ENCODE peak calls at places on chromosome 4, in ten cellular contexts. W, J, X, G, O, Q, K, M, E and P are unnamed samples.

GRCh38 chr4:148268835-148269234 is 173.4 kb downstream of the NR3C2 start:
- DNase-seq in W (no peak), J (no peak), X (no peak), G (no peak), O (no peak), Q (no peak), K (no peak), M (no peak), E (no peak), P (no peak)

GRCh38 chr4:17762705-17763104 is 18.7 kb downstream of the FAM184B start:
- DNase-seq in W (no peak), J (no peak), X (peak; percentile 78), G (peak; percentile 59), O (no peak), Q (peak; percentile 50), K (peak; percentile 27), M (no peak), E (no peak), P (no peak)

GRCh38 chr4:10640535-10641159 is 43.9 kb downstream of the CLNK start:
- DNase-seq in W (no peak), J (no peak), X (no peak), G (no peak), O (no peak), Q (peak; percentile 39), K (no peak), M (no peak), E (no peak), P (no peak)

GRCh38 chr4:113756005-113756410 is 5.5 kb downstream of the CAMK2D start:
- DNase-seq in W (peak; percentile 32), J (no peak), X (peak; percentile 46), G (peak; percentile 73), O (no peak), Q (peak; percentile 80), K (no peak), M (no peak), E (no peak), P (peak; percentile 20)

GRCh38 chr4:74473155-74473811 is 28.3 kb downstream of the AREG start:
- DNase-seq in W (no peak), J (no peak), X (no peak), G (peak; percentile 85), O (no peak), Q (peak; percentile 87), K (no peak), M (no peak), E (peak; percentile 34), P (peak; percentile 23)

GRCh38 chr4:176653406-176654220 is 139.1 kb downstream of the VEGFC start:
- DNase-seq in W (no peak), J (no peak), X (no peak), G (peak; percentile 28), O (no peak), Q (peak; percentile 50), K (no peak), M (no peak), E (no peak), P (no peak)

GRCh38 chr4:99927566-99927965 is 18.9 kb downstream of the DNAJB14 start:
- DNase-seq in W (no peak), J (no peak), X (no peak), G (no peak), O (no peak), Q (peak; percentile 26), K (no peak), M (no peak), E (no peak), P (no peak)

GRCh38 chr4:101123231-101123630 is 224.1 kb downstream of the PPP3CA start:
- DNase-seq in W (no peak), J (no peak), X (no peak), G (no peak), O (no peak), Q (no peak), K (no peak), M (no peak), E (no peak), P (no peak)

GRCh38 chr4:54176202-54176601 is 52.9 kb upstream of the PDGFRA start:
- DNase-seq in W (no peak), J (no peak), X (no peak), G (no peak), O (no peak), Q (no peak), K (no peak), M (no peak), E (no peak), P (no peak)

GRCh38 chr4:82748176-82748575 is 50.4 kb downstream of the SCD5 start:
- DNase-seq in W (no peak), J (no peak), X (no peak), G (no peak), O (no peak), Q (no peak), K (no peak), M (no peak), E (no peak), P (no peak)

GRCh38 chr4:78370625-78371372 is 180.8 kb upstream of the ANXA3 start:
- DNase-seq in W (no peak), J (no peak), X (no peak), G (peak; percentile 3), O (no peak), Q (peak; percentile 10), K (no peak), M (no peak), E (no peak), P (no peak)

GRCh38 chr4:40190880-40191815 is 5.7 kb upstream of the RHOH start:
- DNase-seq in W (no peak), J (no peak), X (no peak), G (no peak), O (no peak), Q (no peak), K (no peak), M (no peak), E (no peak), P (no peak)

GRCh38 chr4:5389756-5390155 is 318.6 kb downstream of the EVC2 start:
- DNase-seq in W (no peak), J (no peak), X (no peak), G (no peak), O (no peak), Q (no peak), K (no peak), M (no peak), E (no peak), P (no peak)

GRCh38 chr4:71857713-71858451 is 74.0 kb upstream of the GC start:
- DNase-seq in W (no peak), J (no peak), X (no peak), G (no peak), O (no peak), Q (no peak), K (no peak), M (no peak), E (no peak), P (no peak)

GRCh38 chr4:1766336-1767057 is 26.6 kb upstream of the FGFR3 start:
- DNase-seq in W (no peak), J (no peak), X (no peak), G (no peak), O (peak; percentile 52), Q (no peak), K (no peak), M (no peak), E (no peak), P (no peak)

GRCh38 chr4:94533405-94534223 is 81.9 kb downstream of the PDLIM5 start:
- DNase-seq in W (no peak), J (no peak), X (no peak), G (no peak), O (no peak), Q (no peak), K (no peak), M (no peak), E (no peak), P (no peak)

GRCh38 chr4:185697488-185697887 is 114.5 kb downstream of the SORBS2 start:
- DNase-seq in W (no peak), J (no peak), X (no peak), G (no peak), O (no peak), Q (no peak), K (no peak), M (no peak), E (no peak), P (no peak)

GRCh38 chr4:41622816-41623215 is 84.9 kb downstream of the LIMCH1 start:
- DNase-seq in W (no peak), J (no peak), X (no peak), G (no peak), O (no peak), Q (no peak), K (no peak), M (no peak), E (no peak), P (no peak)

GRCh38 chr4:1137850-1138249 is 24.5 kb upstream of the RNF212 start:
- DNase-seq in W (no peak), J (no peak), X (no peak), G (no peak), O (no peak), Q (peak; percentile 11), K (no peak), M (no peak), E (no peak), P (no peak)

GRCh38 chr4:177740563-177740962 is 298.3 kb upstream of the AGA start:
- DNase-seq in W (no peak), J (no peak), X (no peak), G (no peak), O (no peak), Q (peak; percentile 4), K (no peak), M (no peak), E (no peak), P (no peak)

GRCh38 chr4:107069049-107069448 is 32.9 kb upstream of the DKK2 start:
- DNase-seq in W (peak; percentile 13), J (no peak), X (no peak), G (peak; percentile 89), O (no peak), Q (peak; percentile 41), K (no peak), M (no peak), E (peak; percentile 27), P (peak; percentile 32)

GRCh38 chr4:105352826-105353225 is 121.0 kb downstream of the PPA2 start:
- DNase-seq in W (peak; percentile 18), J (no peak), X (no peak), G (peak; percentile 20), O (no peak), Q (no peak), K (no peak), M (no peak), E (no peak), P (no peak)

GRCh38 chr4:128162434-128162833 is 101.3 kb downstream of the LARP1B start:
- DNase-seq in W (no peak), J (no peak), X (no peak), G (no peak), O (no peak), Q (peak; percentile 37), K (no peak), M (no peak), E (no peak), P (no peak)

GRCh38 chr4:1376841-1377605 is 29.2 kb downstream of the NKX1-1 start:
- DNase-seq in W (no peak), J (no peak), X (no peak), G (no peak), O (no peak), Q (no peak), K (no peak), M (no peak), E (no peak), P (no peak)

GRCh38 chr4:7415927-7416686 is 18.6 kb downstream of the PSAPL1 start:
- DNase-seq in W (no peak), J (no peak), X (no peak), G (no peak), O (no peak), Q (no peak), K (no peak), M (peak; percentile 1), E (no peak), P (no peak)

GRCh38 chr4:87353592-87353991 is 30.9 kb upstream of the HSD17B13 start:
- DNase-seq in W (peak; percentile 51), J (peak; percentile 11), X (no peak), G (peak; percentile 84), O (peak; percentile 30), Q (peak; percentile 85), K (no peak), M (no peak), E (peak; percentile 45), P (no peak)

GRCh38 chr4:160202802-160203201 is 1099.9 kb downstream of the RAPGEF2 start:
- DNase-seq in W (no peak), J (no peak), X (no peak), G (no peak), O (no peak), Q (no peak), K (no peak), M (no peak), E (no peak), P (no peak)

GRCh38 chr4:138865765-138866164 is 149.8 kb upstream of the NOCT start:
- DNase-seq in W (no peak), J (no peak), X (no peak), G (no peak), O (no peak), Q (no peak), K (no peak), M (no peak), E (no peak), P (no peak)